ENCODE peak calls at places on chromosomes 11 and 22, in four cellular contexts. C is SK-N-SH, F is K562, Q is GM12878. R is an unnamed sample.

GRCh38 chr11:69512136-69512535 is 30.7 kb downstream of the LINC01488 start:
- DNase-seq in C (no peak), F (no peak), Q (no peak), R (no peak)

GRCh38 chr11:43738600-43739409 is 58.3 kb downstream of the HSD17B12 start:
- DNase-seq in C (no peak), F (peak; percentile 73), Q (no peak), R (no peak)

GRCh38 chr11:31826530-31827438 is 15.7 kb upstream of the PAX6 start:
- DNase-seq in C (peak; percentile 40), F (no peak), Q (no peak), R (no peak)

GRCh38 chr22:16970446-16970845 is 37.6 kb downstream of the GAB4 start:
- DNase-seq in C (no peak), F (no peak), Q (no peak), R (no peak)

GRCh38 chr11:60193687-60194433 is 11.0 kb upstream of the MS4A6A start:
- DNase-seq in C (peak; percentile 52), F (peak; percentile 48), Q (peak; percentile 80), R (peak; percentile 77)

GRCh38 chr11:117876341-117877119 is at the start of gene FXYD6:
- DNase-seq in C (peak; percentile 95), F (no peak), Q (no peak), R (peak; percentile 71)

GRCh38 chr11:93902921-93903320 is 52.5 kb upstream of the VSTM5 start:
- DNase-seq in C (no peak), F (no peak), Q (no peak), R (no peak)

GRCh38 chr11:38553033-38553432 is 1955.0 kb upstream of the RAG2 start:
- DNase-seq in C (no peak), F (no peak), Q (no peak), R (no peak)

GRCh38 chr11:58567889-58568512 is 7.7 kb downstream of the LPXN start:
- DNase-seq in C (peak; percentile 52), F (peak; percentile 58), Q (no peak), R (peak; percentile 69)

GRCh38 chr22:27802389-27803079 is 978 bp upstream of the MN1 start:
- DNase-seq in C (no peak), F (no peak), Q (no peak), R (no peak)

GRCh38 chr11:120432056-120433018 is 79.2 kb upstream of the GRIK4 start:
- DNase-seq in C (no peak), F (peak; percentile 11), Q (peak; percentile 33), R (no peak)

GRCh38 chr11:77147036-77147315 is 18.9 kb downstream of the MYO7A start:
- DNase-seq in C (no peak), F (no peak), Q (no peak), R (no peak)

GRCh38 chr22:24554316-24555159 is at the start of gene GUCD1:
- DNase-seq in C (no peak), F (no peak), Q (no peak), R (peak; percentile 29)

GRCh38 chr22:42360348-42360747 is 71.9 kb downstream of the NFAM1 start:
- DNase-seq in C (no peak), F (no peak), Q (no peak), R (no peak)

GRCh38 chr11:57787920-57788716 is 26.5 kb downstream of the CTNND1 start:
- DNase-seq in C (no peak), F (no peak), Q (peak; percentile 70), R (peak; percentile 31)

GRCh38 chr22:35051791-35052190 is 14.2 kb upstream of the ISX start:
- DNase-seq in C (no peak), F (no peak), Q (no peak), R (no peak)

GRCh38 chr11:2913029-2913431 is 16.2 kb downstream of the PHLDA2 start:
- DNase-seq in C (peak; percentile 45), F (peak; percentile 52), Q (no peak), R (no peak)

GRCh38 chr11:8384199-8384821 is 120.6 kb upstream of the LMO1 start:
- DNase-seq in C (no peak), F (peak; percentile 25), Q (no peak), R (peak; percentile 68)
- TF ChIP-seq USF1 in C (no peak), F (peak; percentile 73), Q (no peak), R (no peak)

DNA sequence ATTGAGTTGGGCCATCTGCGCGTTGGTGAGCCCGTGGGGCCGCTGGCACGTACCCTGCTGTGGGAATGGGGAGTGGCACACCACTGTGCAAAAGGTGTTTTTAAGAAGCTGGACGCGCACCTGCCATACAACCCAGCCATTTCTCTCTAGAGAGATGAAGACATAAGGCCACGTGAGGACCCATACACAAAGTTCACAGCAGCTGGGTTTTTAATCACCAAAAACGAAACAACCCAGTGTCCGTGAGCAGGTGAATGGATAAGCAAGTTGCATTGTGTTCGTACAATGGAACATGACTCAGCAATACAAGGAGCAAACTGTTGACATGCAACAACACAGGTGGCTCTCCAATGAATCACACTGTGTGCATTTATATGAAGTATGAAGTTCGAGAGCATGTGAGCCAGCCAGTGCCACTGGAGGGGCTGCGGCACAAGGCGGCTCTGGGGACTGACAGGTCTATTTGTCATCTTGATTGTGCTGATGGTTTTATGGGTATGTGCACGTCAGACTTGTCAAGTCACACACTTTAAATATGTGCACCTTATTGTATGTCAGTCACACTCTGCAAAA is 30.6 kb upstream of the PANX2 start:
- DNase-seq in C (no peak), F (no peak), Q (no peak), R (no peak)
- TF ChIP-seq USF1 in C (no peak), F (no peak), Q (no peak), R (no peak)

GRCh38 chr11:1087279-1087960 is 12.7 kb downstream of the MUC2 start:
- DNase-seq in C (no peak), F (no peak), Q (no peak), R (no peak)
- TF ChIP-seq USF1 in C (no peak), F (no peak), Q (no peak), R (no peak)

DNA sequence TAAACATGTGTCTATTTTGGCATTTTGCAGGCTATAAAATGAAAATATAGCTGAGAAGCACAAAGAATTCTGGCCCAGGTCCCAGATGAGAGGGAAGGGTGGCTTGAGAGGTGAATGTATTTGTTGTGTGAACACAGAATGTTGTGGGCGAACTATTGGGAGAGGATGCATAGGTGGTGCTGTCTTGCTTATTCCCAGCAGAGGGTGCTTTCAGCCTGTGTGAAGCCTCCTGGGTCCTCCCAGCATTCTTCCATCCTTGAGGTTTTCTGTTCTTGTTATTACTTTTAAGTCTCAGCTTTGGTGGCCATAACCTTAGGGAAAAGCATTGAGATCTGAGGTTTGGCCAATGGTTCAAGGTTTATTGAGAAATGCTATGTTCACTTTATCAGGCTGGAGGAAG is 108.7 kb upstream of the SNX19 start:
- DNase-seq in C (peak; percentile 24), F (peak; percentile 9), Q (no peak), R (peak; percentile 28)
- TF ChIP-seq USF1 in C (no peak), F (no peak), Q (no peak), R (no peak)

GRCh38 chr11:114375052-114375451 is 25.3 kb downstream of the C11orf71 start:
- DNase-seq in C (no peak), F (no peak), Q (no peak), R (no peak)

GRCh38 chr11:114382509-114382908 is 17.8 kb downstream of the C11orf71 start:
- DNase-seq in C (no peak), F (no peak), Q (no peak), R (no peak)

GRCh38 chr11:114379394-114380069 is 20.8 kb downstream of the C11orf71 start:
- DNase-seq in C (no peak), F (no peak), Q (no peak), R (no peak)

GRCh38 chr11:114377612-114378267 is 22.6 kb downstream of the C11orf71 start:
- DNase-seq in C (no peak), F (no peak), Q (no peak), R (no peak)
- TF ChIP-seq USF1 in C (no peak), F (no peak), Q (no peak), R (no peak)

GRCh38 chr11:86940122-86940777 is 14.9 kb downstream of the FZD4 start:
- DNase-seq in C (no peak), F (peak; percentile 52), Q (no peak), R (no peak)

GRCh38 chr11:86938900-86939880 is 16.0 kb downstream of the FZD4 start:
- DNase-seq in C (peak; percentile 41), F (peak; percentile 38), Q (no peak), R (no peak)

GRCh38 chr11:86941077-86941870 is 13.9 kb downstream of the FZD4 start:
- DNase-seq in C (no peak), F (no peak), Q (no peak), R (no peak)

GRCh38 chr11:86941871-86942208 is 13.4 kb downstream of the FZD4 start:
- DNase-seq in C (no peak), F (no peak), Q (no peak), R (no peak)

GRCh38 chr11:86942212-86942611 is 13.0 kb downstream of the FZD4 start:
- DNase-seq in C (no peak), F (no peak), Q (no peak), R (no peak)
- TF ChIP-seq USF1 in C (no peak), F (no peak), Q (no peak), R (no peak)

GRCh38 chr22:49807129-49807528 is 20.5 kb downstream of the BRD1 start:
- DNase-seq in C (no peak), F (no peak), Q (no peak), R (no peak)
- TF ChIP-seq USF1 in C (no peak), F (no peak), Q (no peak), R (no peak)

GRCh38 chr22:46536559-46537220 is 730 bp downstream of the CELSR1 start:
- DNase-seq in C (peak; percentile 66), F (no peak), Q (no peak), R (peak; percentile 39)
- TF ChIP-seq USF1 in C (no peak), F (no peak), Q (no peak), R (no peak)